ENCODE peak calls at places on chromosomes 3 and 15, in four cellular contexts. Y is EL, I is heart left ventricle, Q is left ventricle myocardium superior. W is an unnamed sample.
A peak's percentile ranks its signal among the peaks of the same experiment; 100 is the strongest.

GRCh38 chr3:192935441-192935840 is 17.8 kb upstream of the MB21D2 start:
- DNase-seq in Y (peak; percentile 65), I (no peak), Q (no peak), W (no peak)

GRCh38 chr3:126014252-126014651 is 45.3 kb downstream of the ROPN1B start:
- DNase-seq in Y (peak; percentile 74), Q (no peak), I (no peak), W (no peak)

GRCh38 chr15:79942656-79943481 is 28.1 kb downstream of the BCL2A1 start:
- DNase-seq in Q (no peak), I (no peak), Y (peak; percentile 71), W (no peak)

GRCh38 chr15:87877114-87877810 is 379.3 kb downstream of the NTRK3 start:
- DNase-seq in I (no peak), Q (peak; percentile 32), Y (peak; percentile 96), W (no peak)

GRCh38 chr3:152729906-152730305 is 105.0 kb upstream of the P2RY1 start:
- DNase-seq in I (no peak), Q (no peak), Y (no peak), W (no peak)

GRCh38 chr3:156787926-156788663 is 38.1 kb upstream of the LEKR1 start:
- DNase-seq in I (no peak), Q (no peak), Y (peak; percentile 96), W (no peak)

GRCh38 chr15:91222052-91222451 is 122.0 kb downstream of the SV2B start:
- DNase-seq in I (no peak), Y (no peak), Q (no peak), W (no peak)

GRCh38 chr3:185448107-185448506 is 50.7 kb downstream of the TMEM41A start:
- DNase-seq in I (no peak), Y (no peak), Q (no peak), W (no peak)

GRCh38 chr3:149077638-149078037 is 8.7 kb downstream of the HLTF start:
- DNase-seq in Q (no peak), I (no peak), Y (peak; percentile 3), W (no peak)

GRCh38 chr15:89794627-89795241 is 18.6 kb downstream of the MESP2 start:
- DNase-seq in I (no peak), Y (peak; percentile 54), Q (no peak), W (no peak)

GRCh38 chr3:81931852-81932251 is 170.4 kb upstream of the GBE1 start:
- DNase-seq in Y (no peak), Q (no peak), I (no peak), W (no peak)

GRCh38 chr3:23244642-23245041 is 41.5 kb downstream of the UBE2E2 start:
- DNase-seq in I (no peak), Q (no peak), Y (no peak), W (no peak)

GRCh38 chr15:47750740-47751262 is 33.5 kb downstream of the SEMA6D start:
- DNase-seq in Q (no peak), I (no peak), Y (no peak), W (no peak)

GRCh38 chr15:48086582-48086981 is 34.2 kb upstream of the SLC24A5 start:
- DNase-seq in I (no peak), Y (peak; percentile 25), Q (no peak), W (no peak)

GRCh38 chr3:24867783-24868182 is 373.1 kb upstream of the THRB start:
- DNase-seq in Y (peak; percentile 2), I (no peak), Q (no peak), W (no peak)

GRCh38 chr3:4977001-4977888 is 2.0 kb upstream of the BHLHE40 start:
- DNase-seq in Q (peak; percentile 91), I (peak; percentile 91), Y (peak; percentile 80), W (peak; percentile 33)

GRCh38 chr3:16179771-16180736 is 5.6 kb downstream of the GALNT15 start:
- DNase-seq in I (no peak), Q (no peak), Y (peak; percentile 91), W (no peak)

GRCh38 chr3:194273396-194274310 is 77.5 kb downstream of the CPN2 start:
- DNase-seq in I (no peak), Q (no peak), Y (no peak), W (no peak)

GRCh38 chr3:12299026-12299425 is 10.2 kb downstream of the PPARG start:
- DNase-seq in Y (no peak), Q (no peak), I (no peak), W (no peak)

GRCh38 chr3:70994644-70995043 is 588.9 kb downstream of the FOXP1 start:
- DNase-seq in Q (no peak), I (no peak), Y (peak; percentile 20), W (no peak)

GRCh38 chr3:54954019-54954418 is 26.2 kb upstream of the LRTM1 start:
- DNase-seq in Q (peak; percentile 28), I (no peak), Y (peak; percentile 96), W (no peak)

GRCh38 chr3:128581566-128581965 is 69.1 kb downstream of the RPN1 start:
- DNase-seq in Q (no peak), Y (no peak), I (no peak), W (no peak)

GRCh38 chr3:57803647-57804081 is 47.6 kb downstream of the SLMAP start:
- DNase-seq in Q (no peak), Y (peak; percentile 93), I (no peak), W (no peak)

GRCh38 chr3:36212291-36212690 is 168.0 kb upstream of the STAC start:
- DNase-seq in I (no peak), Y (peak; percentile 81), Q (no peak), W (no peak)

GRCh38 chr15:49152552-49153337 is 2.7 kb downstream of the COPS2 start:
- DNase-seq in Y (no peak), Q (no peak), I (no peak), W (no peak)

GRCh38 chr3:190183121-190183520 is 62.4 kb upstream of the P3H2 start:
- DNase-seq in I (no peak), Q (no peak), Y (peak; percentile 94), W (no peak)

GRCh38 chr3:53347261-53348064 is at the start of gene DCP1A:
- DNase-seq in Y (peak; percentile 96), I (peak; percentile 97), Q (peak; percentile 95), W (peak; percentile 97)

GRCh38 chr3:45647148-45647619 is 42.0 kb upstream of the SACM1L start:
- DNase-seq in Q (no peak), I (no peak), Y (peak; percentile 89), W (no peak)

GRCh38 chr15:63528138-63528659 is 23.8 kb downstream of the USP3 start:
- DNase-seq in Q (no peak), I (no peak), Y (peak; percentile 41), W (no peak)

GRCh38 chr15:50774450-50774849 is 8.9 kb upstream of the SPPL2A start:
- DNase-seq in Q (no peak), Y (no peak), I (no peak), W (no peak)

GRCh38 chr3:102235679-102236078 is 199.1 kb upstream of the ZPLD1 start:
- DNase-seq in Q (no peak), I (no peak), Y (peak; percentile 34), W (no peak)

GRCh38 chr15:70109982-70110381 is 12.3 kb upstream of the TLE3 start:
- DNase-seq in Y (no peak), I (no peak), Q (no peak), W (no peak)

GRCh38 chr3:87437765-87438164 is 161.4 kb upstream of the POU1F1 start:
- DNase-seq in I (no peak), Y (peak; percentile 23), Q (no peak), W (no peak)